ENCODE peak calls at places on chromosomes 6 and 20, in five cellular contexts. P is GM12865, I is neural crest cell, J is anterior cingulate cortex, W is sigmoid colon. S is an unnamed sample.

GRCh38 chr20:59020938-59021551 is 1.8 kb downstream of the TUBB1 start:
- DNase-seq in P (no peak), I (no peak), J (no peak), W (no peak), S (peak)

GRCh38 chr6:2976060-2976459 is 4.7 kb upstream of the SERPINB6 start:
- DNase-seq in I (no peak), W (no peak), P (no peak), J (no peak), S (no peak)

GRCh38 chr6:151054304-151054703 is 185.5 kb upstream of the AKAP12 start:
- DNase-seq in P (no peak), J (no peak), W (no peak), I (no peak), S (no peak)

GRCh38 chr6:8389034-8389818 is 46.1 kb downstream of the SLC35B3 start:
- DNase-seq in J (no peak), P (no peak), W (no peak), I (no peak), S (no peak)

GRCh38 chr6:153325661-153326060 is 194.6 kb upstream of the RGS17 start:
- DNase-seq in W (no peak), J (no peak), P (no peak), I (no peak), S (no peak)

GRCh38 chr6:145673504-145673903 is 61.8 kb downstream of the EPM2A start:
- DNase-seq in I (no peak), P (no peak), J (no peak), W (peak), S (peak)

GRCh38 chr6:138818496-138819194 is 22.8 kb downstream of the ECT2L start:
- DNase-seq in J (no peak), W (no peak), P (peak), I (no peak), S (no peak)

GRCh38 chr20:48783533-48784272 is 44.1 kb downstream of the PREX1 start:
- DNase-seq in I (no peak), W (no peak), J (no peak), P (peak), S (no peak)

GRCh38 chr20:41249781-41250281 is 67.7 kb downstream of the ZHX3 start:
- DNase-seq in P (peak), J (peak), I (peak), W (peak), S (peak)

GRCh38 chr20:4869290-4870193 is 131.8 kb downstream of the SLC23A2 start:
- DNase-seq in I (no peak), P (no peak), J (no peak), W (no peak), S (no peak)

GRCh38 chr6:19472168-19472567 is 365.0 kb upstream of the ID4 start:
- DNase-seq in P (no peak), I (no peak), W (no peak), J (no peak), S (peak)

GRCh38 chr6:34248198-34248726 is 544 bp downstream of the SMIM29 start:
- DNase-seq in I (peak), P (peak), W (peak), J (peak), S (peak)

GRCh38 chr6:5141046-5141445 is 55.9 kb downstream of the PPP1R3G start:
- DNase-seq in I (no peak), J (no peak), P (no peak), W (no peak), S (no peak)

GRCh38 chr20:17747431-17747846 is 47.7 kb downstream of the BANF2 start:
- DNase-seq in W (no peak), P (peak), I (no peak), J (no peak), S (peak)

GRCh38 chr6:2245954-2246863 is 804 bp upstream of the GMDS start:
- DNase-seq in I (no peak), J (peak), W (peak), P (peak), S (peak)